ENCODE peak calls at places on chromosomes 1 and 21, in nine cellular contexts. Y is NCI-H774; U is 8988T; P is stimulated activated CD4-positive, alpha-beta T cell treated with anti-CD3 and anti-CD28 coated beads, Interleukin-15, amount 100 ng/mL, for 24 hours; L is A549; K is stimulated activated CD8-positive, alpha-beta memory T cell treated with anti-CD3 and anti-CD28 coated beads, Interleukin-2, amount 100 ng/mL, for 48 hours; Z is midbrain; D is central memory CD4-positive, alpha-beta T cell; T is M059J. V is an unnamed sample.

GRCh38 chr1:159089184-159089791 is 12.7 kb upstream of the AIM2 start:
- DNase-seq in Y (no peak), U (no peak), P (no peak), L (no peak), K (no peak), Z (no peak), D (peak; percentile 27), T (no peak), V (no peak)

GRCh38 chr1:113409363-113409762 is 19.0 kb downstream of the MAGI3 start:
- DNase-seq in Y (no peak), U (no peak), P (no peak), L (no peak), K (no peak), Z (no peak), D (no peak), T (no peak), V (no peak)

GRCh38 chr1:56452027-56453011 is 127.0 kb downstream of the PLPP3 start:
- DNase-seq in Y (no peak), U (no peak), P (no peak), L (no peak), K (no peak), Z (no peak), D (no peak), T (no peak), V (peak; percentile 21)

GRCh38 chr1:23930861-23931471 is 17.8 kb upstream of the CNR2 start:
- DNase-seq in Y (no peak), U (no peak), P (no peak), L (no peak), K (no peak), Z (no peak), D (no peak), T (peak; percentile 39), V (no peak)

GRCh38 chr21:18000961-18001522 is 181.9 kb upstream of the C21orf91 start:
- DNase-seq in Y (no peak), U (no peak), P (no peak), L (no peak), K (no peak), Z (no peak), D (no peak), T (no peak), V (no peak)

GRCh38 chr1:151372411-151372934 is at the start of gene SELENBP1:
- DNase-seq in Y (peak; percentile 88), U (no peak), P (no peak), L (peak; percentile 48), K (no peak), Z (peak; percentile 67), D (no peak), T (peak; percentile 62), V (peak; percentile 11)

GRCh38 chr1:83673287-83673686 is 325.6 kb downstream of the TTLL7 start:
- DNase-seq in Y (no peak), U (no peak), P (no peak), L (no peak), K (no peak), Z (no peak), D (no peak), T (peak; percentile 42), V (no peak)

GRCh38 chr1:182704677-182705076 is 20.3 kb upstream of the RGS8 start:
- DNase-seq in Y (no peak), U (no peak), P (no peak), L (no peak), K (no peak), Z (no peak), D (no peak), T (no peak), V (no peak)

GRCh38 chr1:193905288-193906085 is 719.1 kb upstream of the B3GALT2 start:
- DNase-seq in Y (no peak), U (no peak), P (no peak), L (no peak), K (no peak), Z (no peak), D (no peak), T (peak; percentile 81), V (no peak)

GRCh38 chr1:172466795-172467407 is 23.0 kb upstream of the PIGC start:
- DNase-seq in Y (no peak), U (no peak), P (no peak), L (no peak), K (no peak), Z (no peak), D (no peak), T (peak; percentile 74), V (no peak)

GRCh38 chr1:92797297-92797696 is 12.4 kb upstream of the EVI5 start:
- DNase-seq in Y (no peak), U (no peak), P (no peak), L (no peak), K (no peak), Z (no peak), D (no peak), T (no peak), V (no peak)

GRCh38 chr1:2381741-2382620 is 9.4 kb downstream of the MORN1 start:
- DNase-seq in Y (no peak), U (peak; percentile 96), P (peak; percentile 85), L (peak; percentile 89), K (peak; percentile 73), Z (peak; percentile 73), D (peak; percentile 66), T (peak; percentile 62), V (peak; percentile 80)

GRCh38 chr1:241063281-241063680 is 293.7 kb downstream of the RGS7 start:
- DNase-seq in Y (no peak), U (no peak), P (no peak), L (no peak), K (no peak), Z (no peak), D (no peak), T (no peak), V (peak; percentile 19)

GRCh38 chr1:1144843-1145546 is 28.7 kb upstream of the TTLL10 start:
- DNase-seq in Y (no peak), U (no peak), P (no peak), L (no peak), K (no peak), Z (no peak), D (no peak), T (no peak), V (no peak)